ENCODE peak calls at places on chromosomes 11 and 22, in ten cellular contexts. One of them, this sample, is unnamed.
A peak's percentile ranks its signal among the peaks of the same experiment; 100 is the strongest.

GRCh38 chr22:41799486-41800347 is 762 bp upstream of the CCDC134 start:
- DNase-seq in retinal pigment epithelial cell: peak; percentile 2
- DNase-seq in Calu3: no peak
- DNase-seq in esophagus squamous epithelium: no peak
- DNase-seq in GM10248: peak; percentile 66
- DNase-seq in AG04450: no peak
- DNase-seq in progenitor cell of endocrine pancreas: peak; percentile 27
- DNase-seq in adrenal gland: peak; percentile 58
- DNase-seq in lower leg skin: peak; percentile 88
- DNase-seq in IMR-90: no peak
- DNase-seq in this sample: no peak

GRCh38 chr11:83159901-83160865 is 3.3 kb downstream of the PCF11 start:
- DNase-seq in progenitor cell of endocrine pancreas: no peak
- DNase-seq in adrenal gland: no peak
- DNase-seq in esophagus squamous epithelium: no peak
- DNase-seq in lower leg skin: no peak
- DNase-seq in AG04450: no peak
- DNase-seq in retinal pigment epithelial cell: no peak
- DNase-seq in GM10248: no peak
- DNase-seq in IMR-90: peak; percentile 49
- DNase-seq in Calu3: peak; percentile 34
- DNase-seq in this sample: no peak

GRCh38 chr22:49685116-49685515 is 142.6 kb downstream of the BRD1 start:
- DNase-seq in progenitor cell of endocrine pancreas: no peak
- DNase-seq in esophagus squamous epithelium: no peak
- DNase-seq in adrenal gland: no peak
- DNase-seq in GM10248: no peak
- DNase-seq in retinal pigment epithelial cell: no peak
- DNase-seq in Calu3: no peak
- DNase-seq in IMR-90: no peak
- DNase-seq in AG04450: no peak
- DNase-seq in lower leg skin: peak; percentile 69
- DNase-seq in this sample: no peak

GRCh38 chr11:12201016-12201985 is 90.9 kb downstream of the MICAL2 start:
- DNase-seq in adrenal gland: peak; percentile 35
- DNase-seq in IMR-90: peak; percentile 97
- DNase-seq in progenitor cell of endocrine pancreas: no peak
- DNase-seq in Calu3: no peak
- DNase-seq in esophagus squamous epithelium: no peak
- DNase-seq in lower leg skin: peak; percentile 69
- DNase-seq in retinal pigment epithelial cell: peak; percentile 71
- DNase-seq in AG04450: no peak
- DNase-seq in GM10248: no peak
- DNase-seq in this sample: no peak

GRCh38 chr11:105124756-105125155 is 14.8 kb downstream of the CARD18 start:
- DNase-seq in AG04450: no peak
- DNase-seq in esophagus squamous epithelium: no peak
- DNase-seq in retinal pigment epithelial cell: no peak
- DNase-seq in IMR-90: no peak
- DNase-seq in adrenal gland: no peak
- DNase-seq in lower leg skin: no peak
- DNase-seq in Calu3: no peak
- DNase-seq in progenitor cell of endocrine pancreas: no peak
- DNase-seq in GM10248: no peak
- DNase-seq in this sample: no peak

GRCh38 chr11:34600339-34601084 is 20.4 kb upstream of the EHF start:
- DNase-seq in Calu3: peak; percentile 86
- DNase-seq in GM10248: no peak
- DNase-seq in AG04450: no peak
- DNase-seq in retinal pigment epithelial cell: no peak
- DNase-seq in lower leg skin: no peak
- DNase-seq in IMR-90: peak; percentile 8
- DNase-seq in adrenal gland: peak; percentile 32
- DNase-seq in esophagus squamous epithelium: no peak
- DNase-seq in progenitor cell of endocrine pancreas: peak; percentile 27
- DNase-seq in this sample: no peak

GRCh38 chr22:27387561-27387960 is 414.0 kb downstream of the MN1 start:
- DNase-seq in adrenal gland: no peak
- DNase-seq in lower leg skin: peak; percentile 63
- DNase-seq in AG04450: no peak
- DNase-seq in esophagus squamous epithelium: no peak
- DNase-seq in progenitor cell of endocrine pancreas: no peak
- DNase-seq in IMR-90: no peak
- DNase-seq in Calu3: no peak
- DNase-seq in retinal pigment epithelial cell: no peak
- DNase-seq in GM10248: no peak
- DNase-seq in this sample: no peak

GRCh38 chr11:95729462-95729861 is 60.1 kb downstream of the FAM76B start:
- DNase-seq in AG04450: no peak
- DNase-seq in esophagus squamous epithelium: no peak
- DNase-seq in Calu3: no peak
- DNase-seq in GM10248: no peak
- DNase-seq in adrenal gland: no peak
- DNase-seq in IMR-90: no peak
- DNase-seq in lower leg skin: no peak
- DNase-seq in progenitor cell of endocrine pancreas: no peak
- DNase-seq in retinal pigment epithelial cell: no peak
- DNase-seq in this sample: no peak

GRCh38 chr22:38034278-38034882 is 22.8 kb upstream of the PICK1 start:
- DNase-seq in progenitor cell of endocrine pancreas: no peak
- DNase-seq in GM10248: peak; percentile 61
- DNase-seq in IMR-90: peak; percentile 91
- DNase-seq in adrenal gland: peak; percentile 89
- DNase-seq in Calu3: peak; percentile 88
- DNase-seq in lower leg skin: no peak
- DNase-seq in esophagus squamous epithelium: no peak
- DNase-seq in AG04450: peak; percentile 81
- DNase-seq in retinal pigment epithelial cell: peak; percentile 75
- DNase-seq in this sample: no peak

GRCh38 chr11:79352304-79352703 is 88.5 kb downstream of the TENM4 start:
- DNase-seq in retinal pigment epithelial cell: no peak
- DNase-seq in Calu3: no peak
- DNase-seq in lower leg skin: no peak
- DNase-seq in GM10248: no peak
- DNase-seq in IMR-90: no peak
- DNase-seq in AG04450: no peak
- DNase-seq in progenitor cell of endocrine pancreas: no peak
- DNase-seq in esophagus squamous epithelium: no peak
- DNase-seq in adrenal gland: no peak
- DNase-seq in this sample: no peak

GRCh38 chr11:33689506-33689905 is 11.1 kb downstream of the C11orf91 start:
- DNase-seq in progenitor cell of endocrine pancreas: no peak
- DNase-seq in IMR-90: no peak
- DNase-seq in GM10248: no peak
- DNase-seq in retinal pigment epithelial cell: no peak
- DNase-seq in adrenal gland: no peak
- DNase-seq in AG04450: no peak
- DNase-seq in esophagus squamous epithelium: no peak
- DNase-seq in Calu3: no peak
- DNase-seq in lower leg skin: peak; percentile 83
- DNase-seq in this sample: no peak

GRCh38 chr11:91104237-91104636 is 881.4 kb upstream of the CHORDC1 start:
- DNase-seq in adrenal gland: no peak
- DNase-seq in progenitor cell of endocrine pancreas: no peak
- DNase-seq in Calu3: no peak
- DNase-seq in AG04450: peak; percentile 29
- DNase-seq in GM10248: no peak
- DNase-seq in esophagus squamous epithelium: no peak
- DNase-seq in lower leg skin: no peak
- DNase-seq in IMR-90: peak; percentile 80
- DNase-seq in retinal pigment epithelial cell: peak; percentile 39
- DNase-seq in this sample: no peak

GRCh38 chr22:44384981-44385610 is 72.3 kb upstream of the SHISAL1 start:
- DNase-seq in retinal pigment epithelial cell: no peak
- DNase-seq in lower leg skin: no peak
- DNase-seq in GM10248: no peak
- DNase-seq in progenitor cell of endocrine pancreas: no peak
- DNase-seq in IMR-90: no peak
- DNase-seq in Calu3: no peak
- DNase-seq in esophagus squamous epithelium: no peak
- DNase-seq in AG04450: no peak
- DNase-seq in adrenal gland: no peak
- DNase-seq in this sample: peak; percentile 88

GRCh38 chr22:44118645-44119315 is 61.9 kb upstream of the PARVG start:
- DNase-seq in Calu3: no peak
- DNase-seq in IMR-90: no peak
- DNase-seq in lower leg skin: no peak
- DNase-seq in progenitor cell of endocrine pancreas: no peak
- DNase-seq in GM10248: no peak
- DNase-seq in adrenal gland: no peak
- DNase-seq in retinal pigment epithelial cell: no peak
- DNase-seq in esophagus squamous epithelium: no peak
- DNase-seq in AG04450: no peak
- DNase-seq in this sample: peak; percentile 64

GRCh38 chr22:25081409-25081824 is 118.2 kb upstream of the CRYBB3 start:
- DNase-seq in progenitor cell of endocrine pancreas: peak; percentile 21
- DNase-seq in GM10248: peak; percentile 66
- DNase-seq in AG04450: no peak
- DNase-seq in IMR-90: peak; percentile 4
- DNase-seq in retinal pigment epithelial cell: no peak
- DNase-seq in lower leg skin: no peak
- DNase-seq in esophagus squamous epithelium: no peak
- DNase-seq in adrenal gland: no peak
- DNase-seq in Calu3: peak; percentile 75
- DNase-seq in this sample: no peak
- TF ChIP-seq CTCF in progenitor cell of endocrine pancreas: peak; percentile 62
- TF ChIP-seq CTCF in GM10248: peak; percentile 55
- TF ChIP-seq CTCF in AG04450: peak; percentile 41
- TF ChIP-seq CTCF in IMR-90: peak; percentile 24
- TF ChIP-seq CTCF in retinal pigment epithelial cell: peak; percentile 67
- TF ChIP-seq CTCF in lower leg skin: no peak
- TF ChIP-seq CTCF in esophagus squamous epithelium: no peak
- TF ChIP-seq CTCF in adrenal gland: peak; percentile 45
- TF ChIP-seq CTCF in Calu3: peak; percentile 54
- TF ChIP-seq CTCF in this sample: peak; percentile 80

DNA sequence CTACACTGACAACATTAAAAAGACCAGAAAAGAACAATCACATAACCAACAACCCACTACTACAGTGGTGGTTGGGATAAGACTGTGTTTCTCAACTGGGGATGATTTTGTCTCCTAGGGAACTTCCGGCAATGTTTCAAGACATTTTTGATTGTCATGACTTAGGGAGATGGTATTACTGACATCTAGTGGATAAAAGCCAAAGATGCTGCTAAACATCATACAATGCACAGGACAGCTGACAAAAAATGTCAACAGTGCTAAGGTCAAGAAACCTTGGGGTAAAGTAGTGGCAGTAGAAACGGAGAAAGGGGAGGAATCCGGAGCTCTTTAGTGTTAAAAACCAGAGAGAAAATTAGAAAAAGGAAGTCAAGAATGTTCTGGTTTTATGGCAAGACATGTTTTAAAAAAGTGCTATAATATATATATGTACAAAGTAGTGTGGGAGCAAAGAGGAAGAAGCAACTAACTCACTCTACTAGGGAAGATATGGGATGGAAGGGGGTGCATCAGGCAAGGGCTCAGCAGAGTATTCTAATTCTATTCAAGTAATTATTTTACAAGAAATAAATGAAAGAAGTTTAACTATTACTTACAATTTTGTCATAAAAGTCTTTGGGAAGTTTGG is 37.2 kb downstream of the CKAP5 start:
- DNase-seq in retinal pigment epithelial cell: no peak
- DNase-seq in esophagus squamous epithelium: no peak
- DNase-seq in progenitor cell of endocrine pancreas: no peak
- DNase-seq in lower leg skin: no peak
- DNase-seq in adrenal gland: no peak
- DNase-seq in GM10248: no peak
- DNase-seq in IMR-90: peak; percentile 49
- DNase-seq in Calu3: no peak
- DNase-seq in AG04450: no peak
- DNase-seq in this sample: no peak
- TF ChIP-seq CTCF in retinal pigment epithelial cell: peak; percentile 39
- TF ChIP-seq CTCF in esophagus squamous epithelium: no peak
- TF ChIP-seq CTCF in progenitor cell of endocrine pancreas: peak; percentile 13
- TF ChIP-seq CTCF in lower leg skin: no peak
- TF ChIP-seq CTCF in adrenal gland: no peak
- TF ChIP-seq CTCF in GM10248: no peak
- TF ChIP-seq CTCF in IMR-90: peak; percentile 22
- TF ChIP-seq CTCF in Calu3: no peak
- TF ChIP-seq CTCF in AG04450: peak; percentile 18
- TF ChIP-seq CTCF in this sample: peak; percentile 82

GRCh38 chr11:119580751-119581150 is 148.2 kb downstream of the NECTIN1 start:
- DNase-seq in Calu3: no peak
- DNase-seq in progenitor cell of endocrine pancreas: no peak
- DNase-seq in retinal pigment epithelial cell: no peak
- DNase-seq in esophagus squamous epithelium: no peak
- DNase-seq in lower leg skin: no peak
- DNase-seq in IMR-90: no peak
- DNase-seq in adrenal gland: no peak
- DNase-seq in AG04450: no peak
- DNase-seq in GM10248: no peak
- DNase-seq in this sample: no peak

GRCh38 chr11:119586181-119586580 is 142.8 kb downstream of the NECTIN1 start:
- DNase-seq in lower leg skin: peak; percentile 81
- DNase-seq in AG04450: no peak
- DNase-seq in IMR-90: no peak
- DNase-seq in esophagus squamous epithelium: no peak
- DNase-seq in Calu3: no peak
- DNase-seq in adrenal gland: no peak
- DNase-seq in GM10248: no peak
- DNase-seq in retinal pigment epithelial cell: no peak
- DNase-seq in progenitor cell of endocrine pancreas: no peak
- DNase-seq in this sample: no peak

GRCh38 chr11:119584193-119585037 is 144.6 kb downstream of the NECTIN1 start:
- DNase-seq in lower leg skin: peak; percentile 88
- DNase-seq in GM10248: no peak
- DNase-seq in IMR-90: peak; percentile 63
- DNase-seq in esophagus squamous epithelium: no peak
- DNase-seq in Calu3: peak; percentile 38
- DNase-seq in adrenal gland: peak; percentile 24
- DNase-seq in progenitor cell of endocrine pancreas: peak; percentile 25
- DNase-seq in retinal pigment epithelial cell: no peak
- DNase-seq in AG04450: peak; percentile 18
- DNase-seq in this sample: peak; percentile 89

GRCh38 chr11:119585038-119585666 is 143.8 kb downstream of the NECTIN1 start:
- DNase-seq in adrenal gland: no peak
- DNase-seq in AG04450: no peak
- DNase-seq in Calu3: peak; percentile 30
- DNase-seq in progenitor cell of endocrine pancreas: peak; percentile 29
- DNase-seq in lower leg skin: peak; percentile 87
- DNase-seq in esophagus squamous epithelium: no peak
- DNase-seq in GM10248: no peak
- DNase-seq in IMR-90: no peak
- DNase-seq in retinal pigment epithelial cell: no peak
- DNase-seq in this sample: no peak

GRCh38 chr11:119583585-119583984 is 145.4 kb downstream of the NECTIN1 start:
- DNase-seq in Calu3: no peak
- DNase-seq in retinal pigment epithelial cell: no peak
- DNase-seq in lower leg skin: peak; percentile 63
- DNase-seq in AG04450: no peak
- DNase-seq in IMR-90: no peak
- DNase-seq in adrenal gland: no peak
- DNase-seq in progenitor cell of endocrine pancreas: no peak
- DNase-seq in GM10248: no peak
- DNase-seq in esophagus squamous epithelium: no peak
- DNase-seq in this sample: no peak
- TF ChIP-seq CTCF in Calu3: no peak
- TF ChIP-seq CTCF in retinal pigment epithelial cell: no peak
- TF ChIP-seq CTCF in lower leg skin: no peak
- TF ChIP-seq CTCF in AG04450: no peak
- TF ChIP-seq CTCF in IMR-90: no peak
- TF ChIP-seq CTCF in adrenal gland: no peak
- TF ChIP-seq CTCF in progenitor cell of endocrine pancreas: peak; percentile 26
- TF ChIP-seq CTCF in GM10248: no peak
- TF ChIP-seq CTCF in esophagus squamous epithelium: no peak
- TF ChIP-seq CTCF in this sample: peak; percentile 35

GRCh38 chr11:72599325-72600117 is 74.7 kb downstream of the PDE2A start:
- DNase-seq in IMR-90: no peak
- DNase-seq in progenitor cell of endocrine pancreas: no peak
- DNase-seq in AG04450: no peak
- DNase-seq in GM10248: no peak
- DNase-seq in lower leg skin: no peak
- DNase-seq in retinal pigment epithelial cell: no peak
- DNase-seq in adrenal gland: peak; percentile 50
- DNase-seq in esophagus squamous epithelium: no peak
- DNase-seq in Calu3: no peak
- DNase-seq in this sample: no peak
- TF ChIP-seq CTCF in IMR-90: no peak
- TF ChIP-seq CTCF in progenitor cell of endocrine pancreas: no peak
- TF ChIP-seq CTCF in AG04450: no peak
- TF ChIP-seq CTCF in GM10248: no peak
- TF ChIP-seq CTCF in lower leg skin: no peak
- TF ChIP-seq CTCF in retinal pigment epithelial cell: no peak
- TF ChIP-seq CTCF in adrenal gland: no peak
- TF ChIP-seq CTCF in esophagus squamous epithelium: no peak
- TF ChIP-seq CTCF in Calu3: no peak
- TF ChIP-seq CTCF in this sample: no peak